ENCODE peak calls at places on chromosomes 13 and 19, in eight cellular contexts. One of them, this sample, is unnamed.

GRCh38 chr19:35347930-35348298 is 212 bp downstream of the FFAR1 start:
- DNase-seq in foreskin fibroblast: no peak
- DNase-seq in H1: no peak
- DNase-seq in CD8-positive, alpha-beta T cell: no peak
- DNase-seq in kidney epithelial cell: no peak
- DNase-seq in effector memory CD4-positive, alpha-beta T cell: no peak
- DNase-seq in thoracic aorta: no peak
- DNase-seq in upper lobe of right lung: peak; percentile 19
- DNase-seq in this sample: no peak

GRCh38 chr19:771332-771785 is 20.4 kb downstream of the MISP start:
- DNase-seq in foreskin fibroblast: peak; percentile 71
- DNase-seq in H1: no peak
- DNase-seq in CD8-positive, alpha-beta T cell: no peak
- DNase-seq in kidney epithelial cell: no peak
- DNase-seq in effector memory CD4-positive, alpha-beta T cell: no peak
- DNase-seq in thoracic aorta: no peak
- DNase-seq in upper lobe of right lung: no peak
- DNase-seq in this sample: no peak

GRCh38 chr19:36215276-36216171 is 618 bp downstream of the ZNF146 start:
- DNase-seq in foreskin fibroblast: peak; percentile 54
- DNase-seq in H1: no peak
- DNase-seq in CD8-positive, alpha-beta T cell: no peak
- DNase-seq in kidney epithelial cell: no peak
- DNase-seq in effector memory CD4-positive, alpha-beta T cell: no peak
- DNase-seq in thoracic aorta: no peak
- DNase-seq in upper lobe of right lung: no peak
- DNase-seq in this sample: no peak

GRCh38 chr13:90708159-90708558 is 639.3 kb upstream of the MIR17HG start:
- DNase-seq in foreskin fibroblast: no peak
- DNase-seq in H1: no peak
- DNase-seq in CD8-positive, alpha-beta T cell: no peak
- DNase-seq in kidney epithelial cell: no peak
- DNase-seq in effector memory CD4-positive, alpha-beta T cell: no peak
- DNase-seq in thoracic aorta: no peak
- DNase-seq in upper lobe of right lung: no peak
- DNase-seq in this sample: no peak

GRCh38 chr13:32376642-32377418 is 51.1 kb downstream of the N4BP2L1 start:
- DNase-seq in foreskin fibroblast: no peak
- DNase-seq in H1: no peak
- DNase-seq in CD8-positive, alpha-beta T cell: no peak
- DNase-seq in kidney epithelial cell: no peak
- DNase-seq in effector memory CD4-positive, alpha-beta T cell: no peak
- DNase-seq in thoracic aorta: no peak
- DNase-seq in upper lobe of right lung: no peak
- DNase-seq in this sample: no peak

GRCh38 chr19:485583-486236 is 10.6 kb upstream of the MADCAM1 start:
- DNase-seq in foreskin fibroblast: peak; percentile 55
- DNase-seq in H1: no peak
- DNase-seq in CD8-positive, alpha-beta T cell: no peak
- DNase-seq in kidney epithelial cell: no peak
- DNase-seq in effector memory CD4-positive, alpha-beta T cell: no peak
- DNase-seq in thoracic aorta: no peak
- DNase-seq in upper lobe of right lung: peak; percentile 61
- DNase-seq in this sample: no peak

GRCh38 chr13:98349731-98350305 is 172.7 kb upstream of the RNF113B start:
- DNase-seq in foreskin fibroblast: no peak
- DNase-seq in H1: peak; percentile 70
- DNase-seq in CD8-positive, alpha-beta T cell: no peak
- DNase-seq in kidney epithelial cell: no peak
- DNase-seq in effector memory CD4-positive, alpha-beta T cell: no peak
- DNase-seq in thoracic aorta: no peak
- DNase-seq in upper lobe of right lung: no peak
- DNase-seq in this sample: no peak

GRCh38 chr19:11673608-11674041 is 65.1 kb downstream of the ZNF823 start:
- DNase-seq in foreskin fibroblast: peak; percentile 80
- DNase-seq in H1: peak; percentile 80
- DNase-seq in CD8-positive, alpha-beta T cell: no peak
- DNase-seq in kidney epithelial cell: no peak
- DNase-seq in effector memory CD4-positive, alpha-beta T cell: no peak
- DNase-seq in thoracic aorta: no peak
- DNase-seq in upper lobe of right lung: peak; percentile 87
- DNase-seq in this sample: no peak

GRCh38 chr13:31922724-31923123 is 108.8 kb upstream of the FRY start:
- DNase-seq in foreskin fibroblast: no peak
- DNase-seq in H1: no peak
- DNase-seq in CD8-positive, alpha-beta T cell: no peak
- DNase-seq in kidney epithelial cell: no peak
- DNase-seq in effector memory CD4-positive, alpha-beta T cell: no peak
- DNase-seq in thoracic aorta: no peak
- DNase-seq in upper lobe of right lung: no peak
- DNase-seq in this sample: no peak

GRCh38 chr19:7386769-7387168 is 38.0 kb downstream of the ARHGEF18 start:
- DNase-seq in foreskin fibroblast: no peak
- DNase-seq in H1: no peak
- DNase-seq in CD8-positive, alpha-beta T cell: no peak
- DNase-seq in kidney epithelial cell: no peak
- DNase-seq in effector memory CD4-positive, alpha-beta T cell: no peak
- DNase-seq in thoracic aorta: no peak
- DNase-seq in upper lobe of right lung: no peak
- DNase-seq in this sample: no peak

GRCh38 chr13:43804461-43805070 is 17.8 kb upstream of the ENOX1 start:
- DNase-seq in foreskin fibroblast: peak; percentile 85
- DNase-seq in H1: no peak
- DNase-seq in CD8-positive, alpha-beta T cell: no peak
- DNase-seq in kidney epithelial cell: no peak
- DNase-seq in effector memory CD4-positive, alpha-beta T cell: no peak
- DNase-seq in thoracic aorta: no peak
- DNase-seq in upper lobe of right lung: no peak
- DNase-seq in this sample: no peak

GRCh38 chr13:77565635-77566034 is 30.1 kb downstream of the SCEL start:
- DNase-seq in foreskin fibroblast: peak; percentile 58
- DNase-seq in H1: no peak
- DNase-seq in CD8-positive, alpha-beta T cell: no peak
- DNase-seq in kidney epithelial cell: no peak
- DNase-seq in effector memory CD4-positive, alpha-beta T cell: no peak
- DNase-seq in thoracic aorta: no peak
- DNase-seq in upper lobe of right lung: no peak
- DNase-seq in this sample: no peak

GRCh38 chr19:17966115-17966455 is 822 bp upstream of the KCNN1 start:
- DNase-seq in foreskin fibroblast: no peak
- DNase-seq in H1: no peak
- DNase-seq in CD8-positive, alpha-beta T cell: no peak
- DNase-seq in kidney epithelial cell: no peak
- DNase-seq in effector memory CD4-positive, alpha-beta T cell: no peak
- DNase-seq in thoracic aorta: no peak
- DNase-seq in upper lobe of right lung: no peak
- DNase-seq in this sample: no peak

GRCh38 chr13:111323549-111323948 is 3.1 kb downstream of the TEX29 start:
- DNase-seq in foreskin fibroblast: no peak
- DNase-seq in H1: no peak
- DNase-seq in CD8-positive, alpha-beta T cell: no peak
- DNase-seq in kidney epithelial cell: no peak
- DNase-seq in effector memory CD4-positive, alpha-beta T cell: no peak
- DNase-seq in thoracic aorta: no peak
- DNase-seq in upper lobe of right lung: no peak
- DNase-seq in this sample: no peak

GRCh38 chr13:24264976-24265375 is 44.4 kb upstream of the C1QTNF9 start:
- DNase-seq in foreskin fibroblast: no peak
- DNase-seq in H1: no peak
- DNase-seq in CD8-positive, alpha-beta T cell: peak; percentile 86
- DNase-seq in kidney epithelial cell: no peak
- DNase-seq in effector memory CD4-positive, alpha-beta T cell: peak; percentile 72
- DNase-seq in thoracic aorta: no peak
- DNase-seq in upper lobe of right lung: peak; percentile 80
- DNase-seq in this sample: no peak

GRCh38 chr13:25249001-25249543 is 38.2 kb downstream of the MTMR6 start:
- DNase-seq in foreskin fibroblast: peak; percentile 77
- DNase-seq in H1: no peak
- DNase-seq in CD8-positive, alpha-beta T cell: no peak
- DNase-seq in kidney epithelial cell: peak; percentile 23
- DNase-seq in effector memory CD4-positive, alpha-beta T cell: no peak
- DNase-seq in thoracic aorta: no peak
- DNase-seq in upper lobe of right lung: no peak
- DNase-seq in this sample: peak; percentile 8

GRCh38 chr13:109790071-109790470 is 3.7 kb upstream of the IRS2 start:
- DNase-seq in foreskin fibroblast: peak; percentile 58
- DNase-seq in H1: no peak
- DNase-seq in CD8-positive, alpha-beta T cell: no peak
- DNase-seq in kidney epithelial cell: no peak
- DNase-seq in effector memory CD4-positive, alpha-beta T cell: no peak
- DNase-seq in thoracic aorta: no peak
- DNase-seq in upper lobe of right lung: no peak
- DNase-seq in this sample: no peak
- H3K4me3 ChIP-seq in foreskin fibroblast: no peak overlapping the region
- H3K4me3 ChIP-seq in H1: no peak overlapping the region
- H3K4me3 ChIP-seq in CD8-positive, alpha-beta T cell: no peak overlapping the region
- H3K4me3 ChIP-seq in kidney epithelial cell: no peak overlapping the region
- H3K4me3 ChIP-seq in effector memory CD4-positive, alpha-beta T cell: no peak overlapping the region
- H3K4me3 ChIP-seq in thoracic aorta: no peak overlapping the region
- H3K4me3 ChIP-seq in upper lobe of right lung: no peak overlapping the region
- H3K4me3 ChIP-seq in this sample: no peak overlapping the region

DNA sequence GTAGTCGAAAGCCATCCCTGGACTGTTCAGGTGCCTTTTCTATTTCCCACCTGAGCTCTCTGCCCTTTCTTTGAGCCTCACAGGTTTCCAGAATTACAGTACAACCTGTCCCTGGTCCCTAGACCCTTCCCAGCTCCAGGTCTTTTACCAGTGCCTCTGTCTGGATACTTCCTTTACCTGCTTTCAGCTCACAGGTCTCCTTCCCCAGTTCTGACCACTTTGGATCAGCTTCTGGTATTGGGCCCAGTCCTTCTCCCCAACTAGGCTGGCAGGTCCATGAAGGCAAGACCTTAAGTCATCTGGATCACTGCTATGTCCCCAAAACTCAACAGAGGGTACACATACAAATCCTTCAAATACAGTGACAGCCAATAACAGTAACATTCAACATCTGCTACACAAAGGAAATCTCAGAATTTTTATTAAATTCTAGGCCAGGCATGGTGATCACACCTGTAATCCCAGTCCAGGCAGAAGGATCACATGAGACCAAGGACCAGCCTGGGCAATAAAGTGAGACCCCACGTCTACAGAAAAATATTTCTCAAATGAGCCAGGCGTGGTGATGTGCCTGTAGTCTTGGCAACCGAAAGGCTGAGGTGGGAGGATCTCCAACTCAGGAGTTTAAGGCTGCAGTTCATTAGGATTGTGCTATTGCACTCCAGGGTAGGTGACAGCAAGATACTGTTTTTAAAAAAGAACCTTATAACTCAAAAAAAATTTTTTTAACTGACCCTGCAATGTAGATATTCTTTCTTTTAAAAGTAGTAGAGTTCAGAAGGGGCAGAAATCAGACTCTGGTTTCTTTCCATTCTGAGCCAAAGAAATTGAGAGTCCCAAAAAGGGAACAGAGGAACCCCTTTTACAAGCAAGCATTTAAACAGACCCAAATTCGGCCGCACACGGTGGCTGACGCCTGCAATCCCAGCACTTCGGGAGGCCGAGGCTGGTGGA is 1.3 kb downstream of the RPS16 start:
- DNase-seq in foreskin fibroblast: no peak
- DNase-seq in H1: no peak
- DNase-seq in CD8-positive, alpha-beta T cell: no peak
- DNase-seq in kidney epithelial cell: no peak
- DNase-seq in effector memory CD4-positive, alpha-beta T cell: no peak
- DNase-seq in thoracic aorta: no peak
- DNase-seq in upper lobe of right lung: no peak
- DNase-seq in this sample: no peak
- H3K4me3 ChIP-seq in foreskin fibroblast: peak overlapping the region; percentile 94
- H3K4me3 ChIP-seq in H1: peak overlapping the region; percentile 99
- H3K4me3 ChIP-seq in CD8-positive, alpha-beta T cell: peak overlapping the region; percentile 88
- H3K4me3 ChIP-seq in kidney epithelial cell: peak overlapping the region; percentile 74
- H3K4me3 ChIP-seq in effector memory CD4-positive, alpha-beta T cell: peak overlapping the region; percentile 93
- H3K4me3 ChIP-seq in thoracic aorta: peak overlapping the region; percentile 90
- H3K4me3 ChIP-seq in upper lobe of right lung: peak overlapping the region; percentile 92
- H3K4me3 ChIP-seq in this sample: peak overlapping the region; percentile 73

DNA sequence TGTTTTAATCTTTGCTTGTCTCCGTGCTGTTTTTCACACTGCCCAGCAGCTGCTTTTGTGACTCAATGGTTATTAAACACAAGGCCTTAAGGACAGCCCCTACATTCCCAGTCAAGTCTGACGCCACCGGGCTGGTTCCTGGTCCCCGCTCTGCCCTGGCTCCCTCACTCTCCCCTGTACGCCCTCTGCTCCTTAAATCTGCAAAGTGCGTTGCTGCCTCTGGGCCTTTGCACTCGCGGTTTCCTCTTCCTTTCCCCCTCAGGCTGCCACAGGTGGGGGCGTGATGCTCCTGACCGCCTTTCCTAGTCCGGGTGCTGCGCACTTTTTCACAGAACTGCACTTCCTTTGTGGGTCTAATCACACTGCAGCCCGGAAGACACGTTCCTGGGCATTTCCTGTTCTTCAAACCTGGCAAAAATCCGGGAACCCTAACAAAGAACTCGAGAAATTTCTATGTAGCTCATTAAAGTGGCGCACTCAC is 25.6 kb downstream of the NOSIP start:
- DNase-seq in foreskin fibroblast: no peak
- DNase-seq in H1: no peak
- DNase-seq in CD8-positive, alpha-beta T cell: peak; percentile 40
- DNase-seq in kidney epithelial cell: no peak
- DNase-seq in effector memory CD4-positive, alpha-beta T cell: no peak
- DNase-seq in thoracic aorta: no peak
- DNase-seq in upper lobe of right lung: no peak
- DNase-seq in this sample: no peak
- H3K4me3 ChIP-seq in foreskin fibroblast: no peak overlapping the region
- H3K4me3 ChIP-seq in H1: no peak overlapping the region
- H3K4me3 ChIP-seq in CD8-positive, alpha-beta T cell: no peak overlapping the region
- H3K4me3 ChIP-seq in kidney epithelial cell: no peak overlapping the region
- H3K4me3 ChIP-seq in effector memory CD4-positive, alpha-beta T cell: no peak overlapping the region
- H3K4me3 ChIP-seq in thoracic aorta: no peak overlapping the region
- H3K4me3 ChIP-seq in upper lobe of right lung: no peak overlapping the region
- H3K4me3 ChIP-seq in this sample: no peak overlapping the region

GRCh38 chr19:3284759-3285646 is 60.5 kb downstream of the CELF5 start:
- DNase-seq in foreskin fibroblast: peak; percentile 54
- DNase-seq in H1: peak; percentile 100
- DNase-seq in CD8-positive, alpha-beta T cell: peak; percentile 86
- DNase-seq in kidney epithelial cell: no peak
- DNase-seq in effector memory CD4-positive, alpha-beta T cell: peak; percentile 72
- DNase-seq in thoracic aorta: no peak
- DNase-seq in upper lobe of right lung: peak; percentile 91
- DNase-seq in this sample: no peak

GRCh38 chr19:3283246-3283751 is 58.8 kb downstream of the CELF5 start:
- DNase-seq in foreskin fibroblast: no peak
- DNase-seq in H1: no peak
- DNase-seq in CD8-positive, alpha-beta T cell: no peak
- DNase-seq in kidney epithelial cell: no peak
- DNase-seq in effector memory CD4-positive, alpha-beta T cell: no peak
- DNase-seq in thoracic aorta: no peak
- DNase-seq in upper lobe of right lung: no peak
- DNase-seq in this sample: no peak

GRCh38 chr19:3283886-3284657 is 59.6 kb downstream of the CELF5 start:
- DNase-seq in foreskin fibroblast: no peak
- DNase-seq in H1: no peak
- DNase-seq in CD8-positive, alpha-beta T cell: no peak
- DNase-seq in kidney epithelial cell: no peak
- DNase-seq in effector memory CD4-positive, alpha-beta T cell: no peak
- DNase-seq in thoracic aorta: no peak
- DNase-seq in upper lobe of right lung: no peak
- DNase-seq in this sample: no peak

GRCh38 chr19:3287814-3288213 is 63.4 kb downstream of the CELF5 start:
- DNase-seq in foreskin fibroblast: no peak
- DNase-seq in H1: no peak
- DNase-seq in CD8-positive, alpha-beta T cell: no peak
- DNase-seq in kidney epithelial cell: no peak
- DNase-seq in effector memory CD4-positive, alpha-beta T cell: no peak
- DNase-seq in thoracic aorta: no peak
- DNase-seq in upper lobe of right lung: no peak
- DNase-seq in this sample: no peak

GRCh38 chr19:3285647-3286176 is 61.3 kb downstream of the CELF5 start:
- DNase-seq in foreskin fibroblast: peak; percentile 51
- DNase-seq in H1: peak; percentile 95
- DNase-seq in CD8-positive, alpha-beta T cell: peak; percentile 72
- DNase-seq in kidney epithelial cell: no peak
- DNase-seq in effector memory CD4-positive, alpha-beta T cell: peak; percentile 63
- DNase-seq in thoracic aorta: no peak
- DNase-seq in upper lobe of right lung: peak; percentile 79
- DNase-seq in this sample: no peak
- H3K4me3 ChIP-seq in foreskin fibroblast: no peak overlapping the region
- H3K4me3 ChIP-seq in H1: peak overlapping the region; percentile 61
- H3K4me3 ChIP-seq in CD8-positive, alpha-beta T cell: no peak overlapping the region
- H3K4me3 ChIP-seq in kidney epithelial cell: no peak overlapping the region
- H3K4me3 ChIP-seq in effector memory CD4-positive, alpha-beta T cell: no peak overlapping the region
- H3K4me3 ChIP-seq in thoracic aorta: no peak overlapping the region
- H3K4me3 ChIP-seq in upper lobe of right lung: no peak overlapping the region
- H3K4me3 ChIP-seq in this sample: peak overlapping the region; percentile 17